ENCODE peak calls at places on chromosome 15, in six cellular contexts. N is hippocampal formation; O is skeletal muscle cell; K is A549; S is stimulated activated CD8-positive, alpha-beta memory T cell treated with anti-CD3 and anti-CD28 coated beads, Interleukin-4, amount 100 ng/mL, for 1 hour; R is SK-N-DZ. T is an unnamed sample.

GRCh38 chr15:58748787-58749531 is 548 bp downstream of the ADAM10 start:
- DNase-seq in N (peak; percentile 40), O (no peak), K (peak; percentile 49), S (no peak), R (peak; percentile 35), T (peak; percentile 58)

GRCh38 chr15:38674440-38674839 is 109.8 kb upstream of the RASGRP1 start:
- DNase-seq in N (no peak), O (no peak), K (no peak), S (no peak), R (no peak), T (no peak)

GRCh38 chr15:57950381-57950946 is 115.0 kb downstream of the ALDH1A2 start:
- DNase-seq in N (no peak), O (no peak), K (no peak), S (no peak), R (no peak), T (no peak)

GRCh38 chr15:68032672-68033071 is 21.4 kb upstream of the PIAS1 start:
- DNase-seq in N (no peak), O (no peak), K (no peak), S (no peak), R (no peak), T (no peak)

GRCh38 chr15:68379759-68380290 is 52.1 kb downstream of the ITGA11 start:
- DNase-seq in N (no peak), O (no peak), K (no peak), S (no peak), R (no peak), T (no peak)

GRCh38 chr15:101044625-101045235 is 125.6 kb downstream of the LRRK1 start:
- DNase-seq in N (no peak), O (no peak), K (no peak), S (no peak), R (no peak), T (no peak)

GRCh38 chr15:31552482-31553099 is 226.0 kb downstream of the KLF13 start:
- DNase-seq in N (no peak), O (no peak), K (no peak), S (no peak), R (no peak), T (no peak)

GRCh38 chr15:55802600-55803376 is 59.8 kb upstream of the PRTG start:
- DNase-seq in N (no peak), O (no peak), K (no peak), S (no peak), R (no peak), T (no peak)

GRCh38 chr15:36943496-36944361 is 156.6 kb downstream of the MEIS2 start:
- DNase-seq in N (no peak), O (no peak), K (no peak), S (no peak), R (no peak), T (no peak)

GRCh38 chr15:29454506-29454905 is 184.9 kb upstream of the NSMCE3 start:
- DNase-seq in N (no peak), O (no peak), K (no peak), S (no peak), R (no peak), T (no peak)

GRCh38 chr15:29278436-29279099 is 8.9 kb upstream of the NSMCE3 start:
- DNase-seq in N (no peak), O (peak; percentile 82), K (no peak), S (no peak), R (no peak), T (no peak)

GRCh38 chr15:95129589-95129988 is 898.2 kb downstream of the MCTP2 start:
- DNase-seq in N (no peak), O (no peak), K (no peak), S (no peak), R (no peak), T (peak; percentile 42)

GRCh38 chr15:62637498-62637897 is 405.0 kb upstream of the TPM1 start:
- DNase-seq in N (no peak), O (no peak), K (no peak), S (no peak), R (peak; percentile 70), T (no peak)

GRCh38 chr15:26773485-26773877 is 615 bp upstream of the GABRB3 start:
- DNase-seq in N (no peak), O (no peak), K (peak; percentile 43), S (no peak), R (peak; percentile 66), T (no peak)

T was measured in mucosa of descending colon.